ENCODE peak calls at places on chromosomes 1 and 21, in eight cellular contexts. G is fibroblast of lung, U is neuronal stem cell, H is transverse colon, B is GM23248, A is A549, W is lower lobe of right lung, F is right atrium auricular region. Z is an unnamed sample.

GRCh38 chr1:43881415-43881814 is 52.2 kb upstream of the ARTN start:
- DNase-seq in W (no peak), F (no peak), B (no peak), A (no peak), U (no peak), H (no peak), G (no peak), Z (no peak)

GRCh38 chr1:51833700-51834099 is 44.8 kb downstream of the NRDC start:
- DNase-seq in U (no peak), B (peak; percentile 39), A (no peak), W (no peak), H (no peak), F (no peak), G (no peak), Z (no peak)

GRCh38 chr1:3032970-3033794 is 11.9 kb downstream of the ACTRT2 start:
- DNase-seq in G (no peak), U (no peak), F (no peak), A (no peak), W (no peak), B (no peak), H (no peak), Z (no peak)

GRCh38 chr1:112694363-112694929 is 12.5 kb downstream of the RHOC start:
- DNase-seq in B (no peak), G (no peak), W (no peak), F (no peak), A (no peak), U (no peak), H (no peak), Z (no peak)

GRCh38 chr1:117735045-117735992 is 129.5 kb downstream of the TENT5C start:
- DNase-seq in F (no peak), U (no peak), W (no peak), H (peak; percentile 52), A (no peak), G (peak; percentile 60), B (peak; percentile 81), Z (no peak)

GRCh38 chr1:50666849-50667248 is 243.6 kb upstream of the DMRTA2 start:
- DNase-seq in A (no peak), W (no peak), U (no peak), H (no peak), B (no peak), F (no peak), G (no peak), Z (no peak)

GRCh38 chr21:35189077-35189863 is 140.2 kb upstream of the RUNX1 start:
- DNase-seq in G (peak; percentile 93), F (no peak), B (peak; percentile 87), H (no peak), A (no peak), U (no peak), W (no peak), Z (no peak)

GRCh38 chr1:64114012-64114525 is 89.4 kb upstream of the UBE2U start:
- DNase-seq in U (no peak), A (no peak), B (no peak), W (no peak), H (no peak), F (no peak), G (no peak), Z (no peak)

GRCh38 chr1:2803086-2803930 is 1.8 kb upstream of the TTC34 start:
- DNase-seq in G (no peak), A (no peak), B (no peak), H (no peak), F (no peak), U (no peak), W (peak; percentile 33), Z (no peak)

GRCh38 chr1:47198214-47198613 is 8.4 kb upstream of the PDZK1IP1 start:
- DNase-seq in W (no peak), U (no peak), A (no peak), H (no peak), G (no peak), F (no peak), B (no peak), Z (no peak)

GRCh38 chr21:29465528-29465927 is 166.8 kb downstream of the BACH1 start:
- DNase-seq in H (no peak), F (no peak), U (no peak), B (no peak), A (no peak), W (no peak), G (no peak), Z (no peak)

GRCh38 chr1:161082996-161083742 is 6.2 kb downstream of the NECTIN4 start:
- DNase-seq in H (peak; percentile 88), B (peak; percentile 98), U (no peak), F (peak; percentile 95), W (peak; percentile 95), G (peak; percentile 93), A (peak; percentile 69), Z (peak; percentile 83)

GRCh38 chr1:170929412-170929834 is 5.9 kb upstream of the MROH9 start:
- DNase-seq in A (no peak), G (peak; percentile 45), W (no peak), B (peak; percentile 76), U (no peak), H (no peak), F (no peak), Z (peak; percentile 49)

GRCh38 chr1:157301477-157302198 is 163.4 kb upstream of the ETV3 start:
- DNase-seq in G (no peak), B (no peak), F (no peak), W (no peak), H (no peak), U (no peak), A (no peak), Z (no peak)

GRCh38 chr1:169031566-169032224 is 74.8 kb upstream of the ATP1B1 start:
- DNase-seq in B (peak; percentile 2), A (no peak), W (no peak), G (peak; percentile 21), H (no peak), U (no peak), F (no peak), Z (no peak)

GRCh38 chr1:110433803-110434202 is 17.1 kb upstream of the PROK1 start:
- DNase-seq in B (peak; percentile 61), W (peak; percentile 80), H (no peak), A (peak; percentile 64), F (peak; percentile 78), U (peak; percentile 40), G (peak; percentile 28), Z (peak; percentile 26)

GRCh38 chr1:2976180-2976562 is 45.1 kb upstream of the ACTRT2 start:
- DNase-seq in B (no peak), H (no peak), G (no peak), A (no peak), F (no peak), U (no peak), W (no peak), Z (no peak)

GRCh38 chr1:61419681-61420080 is 305.3 kb downstream of the TM2D1 start:
- DNase-seq in H (no peak), F (no peak), B (no peak), U (no peak), A (no peak), W (no peak), G (no peak), Z (no peak)
- H3K27ac ChIP-seq in H (no peak overlapping the region), F (peak overlapping the region; percentile 8), B (no peak overlapping the region), U (no peak overlapping the region), A (no peak overlapping the region), W (no peak overlapping the region), G (no peak overlapping the region), Z (no peak overlapping the region)

GRCh38 chr1:202287196-202287595 is 54.5 kb downstream of the UBE2T start:
- DNase-seq in W (no peak), G (no peak), B (no peak), A (no peak), F (no peak), U (no peak), H (no peak), Z (no peak)

GRCh38 chr1:202286622-202287097 is 55.1 kb downstream of the UBE2T start:
- DNase-seq in F (no peak), U (no peak), A (no peak), B (no peak), G (peak; percentile 79), H (no peak), W (no peak), Z (no peak)

GRCh38 chr1:202288177-202288576 is 53.6 kb downstream of the UBE2T start:
- DNase-seq in G (no peak), U (no peak), B (no peak), F (no peak), H (no peak), A (no peak), W (no peak), Z (no peak)

GRCh38 chr1:202283991-202284390 is 57.7 kb downstream of the UBE2T start:
- DNase-seq in G (peak; percentile 87), F (no peak), A (peak; percentile 64), B (peak; percentile 83), U (no peak), H (no peak), W (no peak), Z (peak; percentile 92)

GRCh38 chr1:202285908-202286307 is 55.8 kb downstream of the UBE2T start:
- DNase-seq in H (no peak), W (no peak), B (no peak), F (no peak), G (no peak), A (no peak), U (no peak), Z (no peak)
- H3K4me1 ChIP-seq in H (no peaks in the 10 kb centered on the region), W (peaks cover 22% of the 10 kb centered on the region), B (peaks cover 38% of the 10 kb centered on the region), F (peaks cover 15% of the 10 kb centered on the region), G (peaks cover 24% of the 10 kb centered on the region), A (peaks cover 48% of the 10 kb centered on the region), U (peaks cover 5% of the 10 kb centered on the region), Z (peaks cover 34% of the 10 kb centered on the region)

DNA sequence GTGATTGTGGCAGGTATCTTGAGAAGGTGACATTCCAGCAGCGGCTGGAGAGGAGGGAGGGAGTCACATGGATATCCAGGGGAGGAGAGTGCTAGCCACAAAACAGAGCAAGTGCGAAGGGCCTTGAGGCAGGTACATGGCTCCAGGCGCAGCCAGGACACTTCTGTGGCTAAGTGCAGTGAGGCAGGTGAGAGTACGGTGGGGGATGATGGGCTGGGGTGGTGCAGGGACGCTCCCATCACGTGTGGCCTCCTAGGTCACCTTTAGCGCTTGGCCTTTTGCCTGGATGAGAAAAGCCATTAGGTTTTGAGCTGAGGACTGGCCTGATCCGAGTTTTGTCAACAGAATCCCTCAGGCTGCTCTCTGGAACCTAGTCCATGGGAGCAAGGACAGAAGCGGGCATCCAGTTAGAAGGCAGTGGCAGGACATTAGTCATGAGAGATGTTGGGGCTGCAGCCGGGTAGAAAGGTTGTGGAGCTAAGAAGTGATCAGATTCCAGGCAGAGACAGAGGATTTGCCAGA is 31.6 kb downstream of the SMYD2 start:
- DNase-seq in A (no peak), B (no peak), W (no peak), H (no peak), F (peak; percentile 47), G (no peak), U (no peak), Z (no peak)
- H3K27ac ChIP-seq in A (no peak overlapping the region), B (no peak overlapping the region), W (no peak overlapping the region), H (no peak overlapping the region), F (no peak overlapping the region), G (no peak overlapping the region), U (no peak overlapping the region), Z (no peak overlapping the region)

GRCh38 chr1:41900611-41901444 is 17.9 kb downstream of the HIVEP3 start:
- DNase-seq in A (peak; percentile 60), G (peak; percentile 87), H (peak; percentile 31), F (no peak), B (peak; percentile 60), U (no peak), W (no peak), Z (peak; percentile 70)
- H3K4me1 ChIP-seq in A (peaks cover 51% of the 10 kb centered on the region), G (peaks cover 21% of the 10 kb centered on the region), H (no peaks in the 10 kb centered on the region), F (peaks cover 28% of the 10 kb centered on the region), B (peaks cover 49% of the 10 kb centered on the region), U (peaks cover 10% of the 10 kb centered on the region), W (peaks cover 67% of the 10 kb centered on the region), Z (peaks cover 34% of the 10 kb centered on the region)

GRCh38 chr1:119651641-119652040 is 3.6 kb upstream of the ZNF697 start:
- DNase-seq in F (no peak), H (no peak), A (no peak), B (no peak), G (no peak), W (no peak), U (no peak), Z (no peak)
- H3K27ac ChIP-seq in F (no peak overlapping the region), H (no peak overlapping the region), A (no peak overlapping the region), B (no peak overlapping the region), G (no peak overlapping the region), W (no peak overlapping the region), U (no peak overlapping the region), Z (no peak overlapping the region)

Z was measured in foreskin keratinocyte.